ENCODE peak calls at places on chromosomes 5 and 9, in five cellular contexts. K is fibroblast of lung, S is A549, P is uterus, A is coronary artery. V is an unnamed sample.
A peak's percentile ranks its signal among the peaks of the same experiment; 100 is the strongest.

GRCh38 chr9:133733074-133733408 is 5.1 kb downstream of the SARDH start:
- DNase-seq in S (peak; percentile 38), A (peak; percentile 54), K (no peak), P (no peak), V (no peak)

GRCh38 chr5:97009212-97009898 is 73.5 kb downstream of the LNPEP start:
- DNase-seq in S (no peak), K (peak; percentile 42), A (no peak), P (no peak), V (no peak)

GRCh38 chr9:91001146-91001611 is 199.6 kb downstream of the SYK start:
- DNase-seq in S (peak; percentile 70), A (no peak), P (no peak), K (peak; percentile 61), V (peak; percentile 99)

GRCh38 chr5:175696139-175696854 is 38.4 kb downstream of the HRH2 start:
- DNase-seq in A (no peak), K (no peak), S (peak; percentile 73), P (peak; percentile 22), V (no peak)

GRCh38 chr5:179880848-179881590 is 22.4 kb upstream of the MRNIP start:
- DNase-seq in A (no peak), P (no peak), S (no peak), K (no peak), V (no peak)

GRCh38 chr9:71655141-71655540 is 113.2 kb downstream of the CEMIP2 start:
- DNase-seq in S (no peak), K (no peak), P (no peak), A (no peak), V (no peak)

GRCh38 chr5:116573617-116574431 is 799 bp downstream of the SEMA6A start:
- DNase-seq in K (peak; percentile 40), A (no peak), P (no peak), S (peak; percentile 7), V (no peak)

GRCh38 chr9:120755827-120756434 is 37.3 kb downstream of the FBXW2 start:
- DNase-seq in S (peak; percentile 47), K (peak; percentile 51), P (peak; percentile 59), A (no peak), V (peak; percentile 90)

GRCh38 chr5:149735066-149735465 is 5.0 kb downstream of the PPARGC1B start:
- DNase-seq in A (no peak), S (no peak), P (no peak), K (no peak), V (peak; percentile 52)

GRCh38 chr9:134442486-134443168 is 116.4 kb downstream of the RXRA start:
- DNase-seq in K (peak; percentile 39), P (no peak), A (no peak), S (no peak), V (no peak)

GRCh38 chr5:6348476-6349000 is 29.8 kb downstream of the MED10 start:
- DNase-seq in S (no peak), A (no peak), P (no peak), K (no peak), V (no peak)

GRCh38 chr5:14445581-14446290 is 135.9 kb upstream of the OTULINL start:
- DNase-seq in K (no peak), P (peak; percentile 63), S (no peak), A (no peak), V (no peak)

GRCh38 chr9:133111461-133112360 is 9.3 kb downstream of the RALGDS start:
- DNase-seq in S (no peak), P (no peak), K (no peak), A (no peak), V (no peak)

GRCh38 chr9:125444166-125444565 is 182.5 kb downstream of the GAPVD1 start:
- DNase-seq in S (no peak), P (no peak), A (no peak), K (no peak), V (no peak)

GRCh38 chr9:117412006-117412715 is 2.7 kb downstream of the ASTN2 start:
- DNase-seq in S (no peak), K (no peak), P (no peak), A (no peak), V (no peak)

GRCh38 chr5:151456321-151456940 is 9.0 kb downstream of the SLC36A1 start:
- DNase-seq in K (no peak), S (no peak), A (no peak), P (no peak), V (no peak)

GRCh38 chr9:134664446-134664845 is 22.8 kb downstream of the COL5A1 start:
- DNase-seq in P (no peak), S (no peak), A (no peak), K (no peak), V (no peak)

GRCh38 chr9:121222524-121223171 is 21.0 kb upstream of the RAB14 start:
- DNase-seq in S (peak; percentile 55), P (no peak), A (no peak), K (peak; percentile 77), V (peak; percentile 48)

GRCh38 chr9:21252727-21253547 is 13.1 kb upstream of the IFNA14 start:
- DNase-seq in S (peak; percentile 42), A (no peak), P (no peak), K (peak; percentile 33), V (peak; percentile 46)

GRCh38 chr5:142844881-142845280 is 74.7 kb downstream of the ARHGAP26 start:
- DNase-seq in K (no peak), S (no peak), A (no peak), P (no peak), V (no peak)

GRCh38 chr9:130636648-130637020 is 27.8 kb upstream of the PRDM12 start:
- DNase-seq in K (no peak), A (no peak), P (no peak), S (no peak), V (no peak)

GRCh38 chr5:41751867-41752266 is 118.4 kb downstream of the OXCT1 start:
- DNase-seq in S (no peak), A (no peak), K (no peak), P (no peak), V (no peak)

GRCh38 chr5:132498152-132498551 is 7.6 kb upstream of the IRF1 start:
- DNase-seq in S (peak; percentile 59), A (peak; percentile 86), K (no peak), P (peak; percentile 44), V (peak; percentile 84)

GRCh38 chr5:53265043-53265442 is 155.5 kb upstream of the MOCS2 start:
- DNase-seq in S (no peak), K (no peak), A (no peak), P (no peak), V (no peak)

GRCh38 chr9:116075191-116075590 is 78.4 kb upstream of the PAPPA start:
- DNase-seq in K (peak; percentile 99), S (peak; percentile 38), A (no peak), P (no peak), V (peak; percentile 48)

GRCh38 chr9:75448281-75448680 is 360.0 kb downstream of the OSTF1 start:
- DNase-seq in P (no peak), K (no peak), S (no peak), A (no peak), V (no peak)

GRCh38 chr9:133989554-133990365 is 2.4 kb downstream of the VAV2 start:
- DNase-seq in S (no peak), A (no peak), P (no peak), K (no peak), V (no peak)

GRCh38 chr5:342501-343460 is 21.3 kb downstream of the AHRR start:
- DNase-seq in K (no peak), S (no peak), A (no peak), P (no peak), V (no peak)

GRCh38 chr9:102405218-102405867 is 589.8 kb upstream of the CYLC2 start:
- DNase-seq in A (no peak), S (no peak), P (no peak), K (no peak), V (no peak)
- TF ChIP-seq CTCF in A (no peak), S (no peak), P (no peak), K (no peak), V (no peak)

DNA sequence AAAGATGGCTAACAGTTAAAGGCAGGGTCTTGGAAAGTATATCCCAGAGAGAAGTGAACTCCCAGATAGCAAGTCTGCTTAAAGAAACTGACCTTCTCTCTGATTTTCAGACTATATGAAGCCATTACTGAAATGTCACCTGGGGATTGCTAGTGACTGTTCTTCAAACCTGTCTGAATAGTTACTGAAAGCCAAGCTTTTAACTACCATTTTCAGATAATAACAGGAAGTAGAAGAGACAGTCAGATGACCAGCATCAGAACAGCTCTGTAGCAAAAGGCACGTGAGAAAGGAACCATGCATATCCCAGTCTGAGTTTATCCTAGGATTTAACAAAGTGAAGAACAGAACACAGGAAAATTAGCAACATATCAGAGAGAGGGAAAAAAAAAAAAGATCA is 74.9 kb upstream of the SELENOP start:
- DNase-seq in S (no peak), P (no peak), K (no peak), A (no peak), V (no peak)
- H3K27ac ChIP-seq in S (no peak overlapping the region), P (no peak overlapping the region), K (no peak overlapping the region), A (no peak overlapping the region), V (no peak overlapping the region)

GRCh38 chr9:95096381-95096780 is 221.1 kb downstream of the FANCC start:
- DNase-seq in A (no peak), S (no peak), P (no peak), K (no peak), V (no peak)
- TF ChIP-seq CTCF in A (no peak), S (no peak), P (no peak), K (no peak), V (no peak)

GRCh38 chr5:61519728-61520277 is 187.7 kb downstream of the ZSWIM6 start:
- DNase-seq in P (no peak), S (no peak), K (no peak), A (no peak), V (no peak)
- H3K27ac ChIP-seq in P (no peak overlapping the region), S (no peak overlapping the region), K (no peak overlapping the region), A (no peak overlapping the region), V (no peak overlapping the region)

DNA sequence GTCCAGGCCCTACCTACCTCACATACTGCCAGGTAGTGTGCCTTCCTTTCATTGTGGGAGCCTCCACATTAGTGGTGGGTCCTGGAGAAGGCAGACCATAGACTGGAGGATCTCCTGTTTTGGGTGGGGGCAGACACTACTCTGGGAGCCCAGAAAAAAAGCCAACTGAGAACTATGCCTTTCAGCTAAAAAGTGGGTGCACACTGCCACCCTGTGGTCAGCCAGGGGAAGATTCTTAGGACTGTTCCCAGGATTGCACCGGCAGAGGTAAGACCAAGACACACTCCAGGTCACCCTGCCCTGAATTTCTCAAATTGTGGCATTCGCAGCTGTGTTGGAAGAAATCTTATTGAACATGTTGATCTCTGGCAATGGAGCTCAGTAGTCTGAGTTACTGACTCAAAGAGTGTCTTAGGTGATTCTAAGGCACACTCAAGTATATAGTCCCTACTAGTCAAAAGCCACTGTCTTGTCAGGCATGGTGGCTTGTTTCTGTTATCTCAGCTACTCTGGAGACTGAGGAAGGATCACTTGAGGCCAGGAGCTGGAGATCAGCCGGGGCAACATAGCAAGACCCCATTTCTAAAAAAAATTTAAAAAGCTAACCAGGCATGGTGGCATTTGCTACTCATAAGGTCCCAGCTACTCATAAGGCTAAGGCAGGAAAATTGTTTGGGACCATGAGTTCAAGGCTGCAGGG is 3.6 kb downstream of the SIGMAR1 start:
- DNase-seq in K (peak; percentile 70), S (peak; percentile 69), P (peak; percentile 52), A (no peak), V (peak; percentile 87)
- TF ChIP-seq CTCF in K (peak; percentile 89), S (peak; percentile 88), P (peak; percentile 69), A (peak; percentile 73), V (peak; percentile 98)

V was measured in RWPE1.